ENCODE peak calls at places on chromosomes 2 and 18, in seven cellular contexts. One of them, this sample, is unnamed.

GRCh38 chr18:76844742-76845477 is 22.6 kb downstream of the ZNF236 start:
- DNase-seq in GM13977: no peak
- DNase-seq in fibroblast of lung: peak
- DNase-seq in GM20000: no peak
- DNase-seq in AG10803: no peak
- DNase-seq in RWPE1: no peak
- DNase-seq in WERI-Rb-1: no peak
- DNase-seq in this sample: no peak

GRCh38 chr2:188701836-188702235 is 272.3 kb upstream of the COL3A1 start:
- DNase-seq in GM20000: no peak
- DNase-seq in fibroblast of lung: peak
- DNase-seq in GM13977: no peak
- DNase-seq in AG10803: peak
- DNase-seq in RWPE1: no peak
- DNase-seq in WERI-Rb-1: no peak
- DNase-seq in this sample: peak

GRCh38 chr18:67862069-67862468 is 345.5 kb upstream of the DSEL start:
- DNase-seq in GM13977: no peak
- DNase-seq in AG10803: peak
- DNase-seq in RWPE1: no peak
- DNase-seq in WERI-Rb-1: no peak
- DNase-seq in fibroblast of lung: peak
- DNase-seq in GM20000: no peak
- DNase-seq in this sample: peak

GRCh38 chr2:236158969-236159777 is 9.0 kb downstream of the GBX2 start:
- DNase-seq in RWPE1: no peak
- DNase-seq in fibroblast of lung: no peak
- DNase-seq in GM20000: no peak
- DNase-seq in AG10803: no peak
- DNase-seq in WERI-Rb-1: peak
- DNase-seq in GM13977: no peak
- DNase-seq in this sample: no peak

GRCh38 chr2:120013569-120014223 is 819 bp downstream of the EPB41L5 start:
- DNase-seq in RWPE1: peak
- DNase-seq in fibroblast of lung: peak
- DNase-seq in WERI-Rb-1: no peak
- DNase-seq in AG10803: no peak
- DNase-seq in GM13977: no peak
- DNase-seq in GM20000: no peak
- DNase-seq in this sample: no peak

GRCh38 chr2:239903210-239903609 is 121.9 kb downstream of the NDUFA10 start:
- DNase-seq in GM13977: no peak
- DNase-seq in AG10803: no peak
- DNase-seq in WERI-Rb-1: no peak
- DNase-seq in GM20000: no peak
- DNase-seq in RWPE1: no peak
- DNase-seq in fibroblast of lung: no peak
- DNase-seq in this sample: no peak

GRCh38 chr2:240441326-240441992 is 6.0 kb downstream of the GPC1 start:
- DNase-seq in GM20000: peak
- DNase-seq in AG10803: no peak
- DNase-seq in RWPE1: peak
- DNase-seq in GM13977: no peak
- DNase-seq in WERI-Rb-1: no peak
- DNase-seq in fibroblast of lung: no peak
- DNase-seq in this sample: no peak

GRCh38 chr18:69444221-69444620 is 43.5 kb downstream of the DOK6 start:
- DNase-seq in GM13977: no peak
- DNase-seq in AG10803: peak
- DNase-seq in fibroblast of lung: peak
- DNase-seq in RWPE1: no peak
- DNase-seq in GM20000: no peak
- DNase-seq in WERI-Rb-1: no peak
- DNase-seq in this sample: peak

GRCh38 chr2:72892506-72893173 is 5.4 kb downstream of the SPR start:
- DNase-seq in GM13977: peak
- DNase-seq in AG10803: peak
- DNase-seq in RWPE1: peak
- DNase-seq in fibroblast of lung: peak
- DNase-seq in GM20000: peak
- DNase-seq in WERI-Rb-1: peak
- DNase-seq in this sample: peak

GRCh38 chr18:61860302-61860701 is 32.5 kb downstream of the RNF152 start:
- DNase-seq in WERI-Rb-1: no peak
- DNase-seq in AG10803: no peak
- DNase-seq in RWPE1: no peak
- DNase-seq in GM20000: no peak
- DNase-seq in fibroblast of lung: no peak
- DNase-seq in GM13977: no peak
- DNase-seq in this sample: no peak
- TF ChIP-seq CTCF in WERI-Rb-1: no peak
- TF ChIP-seq CTCF in AG10803: no peak
- TF ChIP-seq CTCF in RWPE1: no peak
- TF ChIP-seq CTCF in GM20000: no peak
- TF ChIP-seq CTCF in fibroblast of lung: no peak
- TF ChIP-seq CTCF in GM13977: no peak
- TF ChIP-seq CTCF in this sample: no peak

DNA sequence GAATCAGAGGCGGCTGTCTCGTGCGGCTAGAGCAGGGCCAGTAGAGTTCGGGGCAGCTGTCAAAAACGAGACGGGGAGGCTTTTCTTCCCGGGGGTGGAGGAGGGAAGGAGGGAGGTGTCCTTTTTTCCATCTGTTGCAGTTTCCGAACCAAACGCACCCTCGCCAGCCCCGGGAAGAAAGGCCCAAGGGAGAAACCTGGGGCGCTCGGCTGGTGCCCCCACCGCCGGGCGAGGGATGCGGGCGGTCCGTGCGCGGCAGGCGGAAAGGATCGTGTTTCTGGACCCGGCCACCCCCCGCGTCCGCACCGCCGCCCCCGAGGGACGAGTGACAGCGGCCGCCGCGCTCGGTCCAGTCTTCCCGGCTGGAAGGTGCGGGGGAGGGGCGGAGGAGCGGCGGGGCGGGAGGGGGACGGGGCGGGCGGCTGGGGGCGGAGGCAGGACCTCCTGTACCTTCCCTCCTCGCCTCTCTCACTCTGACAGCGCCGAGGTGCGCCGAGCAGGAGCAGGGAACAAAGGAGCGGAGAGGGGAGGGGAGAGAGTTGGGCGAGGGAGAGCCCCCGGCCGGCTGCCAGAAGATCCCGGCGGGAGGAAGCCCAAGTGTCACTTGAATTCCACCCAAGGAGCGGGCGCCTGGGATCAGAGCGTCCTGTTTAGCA is at the start of gene TGIF1:
- DNase-seq in fibroblast of lung: peak
- DNase-seq in RWPE1: peak
- DNase-seq in WERI-Rb-1: peak
- DNase-seq in GM13977: peak
- DNase-seq in AG10803: peak
- DNase-seq in GM20000: peak
- DNase-seq in this sample: peak
- TF ChIP-seq CTCF in fibroblast of lung: no peak
- TF ChIP-seq CTCF in RWPE1: no peak
- TF ChIP-seq CTCF in WERI-Rb-1: no peak
- TF ChIP-seq CTCF in GM13977: no peak
- TF ChIP-seq CTCF in AG10803: no peak
- TF ChIP-seq CTCF in GM20000: no peak
- TF ChIP-seq CTCF in this sample: no peak

GRCh38 chr2:110818767-110819481 is 86.6 kb downstream of the ACOXL start:
- DNase-seq in fibroblast of lung: no peak
- DNase-seq in RWPE1: no peak
- DNase-seq in GM13977: no peak
- DNase-seq in WERI-Rb-1: no peak
- DNase-seq in AG10803: no peak
- DNase-seq in GM20000: no peak
- DNase-seq in this sample: no peak
- TF ChIP-seq CTCF in fibroblast of lung: no peak
- TF ChIP-seq CTCF in RWPE1: no peak
- TF ChIP-seq CTCF in GM13977: peak
- TF ChIP-seq CTCF in WERI-Rb-1: no peak
- TF ChIP-seq CTCF in AG10803: no peak
- TF ChIP-seq CTCF in GM20000: no peak
- TF ChIP-seq CTCF in this sample: peak

DNA sequence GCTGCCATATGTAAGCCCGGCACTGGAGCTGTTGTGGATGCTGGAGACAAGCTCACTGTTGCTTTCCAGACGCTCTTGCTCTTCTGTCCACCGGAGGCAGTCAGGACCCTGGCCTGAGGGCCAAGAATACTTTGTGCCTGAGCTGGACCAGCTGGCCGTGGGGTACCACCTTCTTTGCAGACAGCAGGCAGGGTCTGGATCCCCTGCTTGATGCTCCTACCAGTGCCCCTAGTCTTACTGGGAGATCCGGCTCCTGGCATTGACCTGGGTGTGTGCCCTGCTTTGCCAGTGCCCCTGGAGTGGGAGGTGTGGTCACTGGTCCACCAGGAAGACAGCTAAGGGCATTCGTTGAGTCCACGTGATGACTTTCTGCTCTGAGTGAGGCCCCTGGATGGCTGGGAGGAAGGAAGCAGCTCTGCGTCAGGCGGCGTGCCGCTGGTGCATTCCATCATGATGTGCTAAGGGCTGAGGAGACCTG is 59.3 kb downstream of the LRRFIP1 start:
- DNase-seq in RWPE1: no peak
- DNase-seq in fibroblast of lung: peak
- DNase-seq in GM13977: no peak
- DNase-seq in WERI-Rb-1: peak
- DNase-seq in AG10803: no peak
- DNase-seq in GM20000: no peak
- DNase-seq in this sample: no peak
- TF ChIP-seq CTCF in RWPE1: no peak
- TF ChIP-seq CTCF in fibroblast of lung: no peak
- TF ChIP-seq CTCF in GM13977: peak
- TF ChIP-seq CTCF in WERI-Rb-1: peak
- TF ChIP-seq CTCF in AG10803: peak
- TF ChIP-seq CTCF in GM20000: peak
- TF ChIP-seq CTCF in this sample: peak

This sample was measured in astrocyte of the spinal cord.